ENCODE peak calls at places on chromosomes 3 and 15, in ten cellular contexts. L, G, E, Z, I, F, W, O, V and N are unnamed samples.

GRCh38 chr3:51385621-51386091 is 565 bp downstream of the MANF start:
- DNase-seq in L (no peak), G (no peak), E (no peak), Z (no peak), I (no peak), F (no peak), W (peak; percentile 66), O (no peak), V (peak; percentile 56), N (no peak)

GRCh38 chr3:1752205-1752604 is 346.5 kb upstream of the CNTN4 start:
- DNase-seq in L (no peak), G (no peak), E (peak; percentile 57), Z (no peak), I (no peak), F (no peak), W (no peak), O (no peak), V (no peak), N (no peak)

GRCh38 chr3:53707222-53707621 is 139.0 kb downstream of the CHDH start:
- DNase-seq in L (no peak), G (no peak), E (no peak), Z (no peak), I (no peak), F (no peak), W (no peak), O (no peak), V (no peak), N (no peak)

GRCh38 chr3:103532986-103533385 is 1098.2 kb downstream of the ZPLD1 start:
- DNase-seq in L (no peak), G (no peak), E (no peak), Z (no peak), I (no peak), F (no peak), W (no peak), O (no peak), V (no peak), N (no peak)

GRCh38 chr3:156207802-156208685 is 87.7 kb downstream of the KCNAB1 start:
- DNase-seq in L (no peak), G (no peak), E (no peak), Z (no peak), I (no peak), F (no peak), W (no peak), O (peak; percentile 82), V (no peak), N (no peak)

GRCh38 chr3:100463002-100463401 is 29.4 kb upstream of the TMEM45A start:
- DNase-seq in L (no peak), G (no peak), E (peak; percentile 69), Z (no peak), I (peak; percentile 45), F (no peak), W (no peak), O (peak; percentile 45), V (no peak), N (peak; percentile 71)

GRCh38 chr15:89088605-89089315 is 504 bp downstream of the ABHD2 start:
- DNase-seq in L (peak; percentile 76), G (no peak), E (peak; percentile 45), Z (peak; percentile 4), I (no peak), F (peak; percentile 76), W (peak; percentile 67), O (no peak), V (peak; percentile 65), N (no peak)

GRCh38 chr15:48602358-48603122 is 43.0 kb downstream of the FBN1 start:
- DNase-seq in L (no peak), G (no peak), E (no peak), Z (no peak), I (no peak), F (no peak), W (no peak), O (peak; percentile 63), V (no peak), N (no peak)

GRCh38 chr3:4980229-4981159 is 1.3 kb downstream of the BHLHE40 start:
- DNase-seq in L (peak; percentile 94), G (peak; percentile 89), E (peak; percentile 94), Z (peak; percentile 89), I (peak; percentile 22), F (peak; percentile 95), W (peak; percentile 96), O (peak; percentile 90), V (peak; percentile 94), N (peak; percentile 93)

GRCh38 chr15:48367483-48367882 is 36.3 kb downstream of the DUT start:
- DNase-seq in L (no peak), G (no peak), E (no peak), Z (no peak), I (no peak), F (no peak), W (no peak), O (no peak), V (no peak), N (no peak)

GRCh38 chr3:191484461-191484860 is 23.5 kb downstream of the PYDC2 start:
- DNase-seq in L (no peak), G (no peak), E (no peak), Z (no peak), I (no peak), F (no peak), W (no peak), O (no peak), V (no peak), N (no peak)

GRCh38 chr3:134371542-134372324 is 2.5 kb downstream of the AMOTL2 start:
- DNase-seq in L (peak; percentile 36), G (peak; percentile 19), E (no peak), Z (no peak), I (no peak), F (no peak), W (peak; percentile 33), O (peak; percentile 10), V (no peak), N (no peak)

GRCh38 chr3:46693897-46694235 is 387 bp upstream of the ALS2CL start:
- DNase-seq in L (peak; percentile 83), G (no peak), E (no peak), Z (no peak), I (no peak), F (no peak), W (peak; percentile 81), O (no peak), V (no peak), N (no peak)

GRCh38 chr3:171379281-171379680 is 80.9 kb downstream of the TNIK start:
- DNase-seq in L (no peak), G (no peak), E (no peak), Z (no peak), I (no peak), F (no peak), W (no peak), O (no peak), V (no peak), N (no peak)

GRCh38 chr3:178483704-178484103 is 52.5 kb upstream of the KCNMB2 start:
- DNase-seq in L (no peak), G (no peak), E (no peak), Z (no peak), I (no peak), F (no peak), W (no peak), O (no peak), V (no peak), N (no peak)